ENCODE peak calls at places on chromosomes 6 and 20, in five cellular contexts. K is neural progenitor cell, Q is mucosa of descending colon, H is suprapubic skin, A is tibial nerve. G is an unnamed sample.

GRCh38 chr6:108653864-108654402 is 93.2 kb downstream of the FOXO3 start:
- DNase-seq in Q (no peak), A (peak; percentile 55), K (no peak), H (peak; percentile 76), G (no peak)

GRCh38 chr6:27505209-27506027 is 32.5 kb upstream of the ZNF184 start:
- DNase-seq in Q (peak; percentile 26), K (peak; percentile 70), A (peak; percentile 47), H (no peak), G (peak; percentile 86)

GRCh38 chr20:35465976-35466375 is 10.6 kb downstream of the CEP250 start:
- DNase-seq in A (no peak), Q (no peak), K (no peak), H (no peak), G (no peak)

GRCh38 chr6:37516076-37516919 is 16.6 kb upstream of the CCDC167 start:
- DNase-seq in K (peak; percentile 83), H (no peak), Q (peak; percentile 59), A (no peak), G (no peak)

GRCh38 chr6:142361765-142362540 is 60.1 kb downstream of the ADGRG6 start:
- DNase-seq in Q (no peak), K (no peak), H (no peak), A (no peak), G (no peak)

GRCh38 chr20:25199473-25200265 is 4.2 kb downstream of the ENTPD6 start:
- DNase-seq in K (no peak), Q (no peak), A (no peak), H (no peak), G (no peak)

GRCh38 chr20:23397961-23398360 is 23.3 kb downstream of the NAPB start:
- DNase-seq in Q (no peak), A (no peak), H (no peak), K (no peak), G (no peak)

GRCh38 chr20:8039048-8039447 is 19.5 kb upstream of the TMX4 start:
- DNase-seq in A (no peak), Q (no peak), H (no peak), K (no peak), G (no peak)

GRCh38 chr20:49230575-49231211 is 11.5 kb downstream of the DDX27 start:
- DNase-seq in K (no peak), H (no peak), A (no peak), Q (peak; percentile 16), G (no peak)

GRCh38 chr6:97059473-97059872 is 134.9 kb downstream of the KLHL32 start:
- DNase-seq in K (peak; percentile 30), A (no peak), Q (no peak), H (no peak), G (no peak)

GRCh38 chr6:33846226-33846625 is 42.4 kb upstream of the MLN start:
- DNase-seq in A (no peak), K (no peak), H (no peak), Q (no peak), G (no peak)

GRCh38 chr6:62763125-62763524 is 448.1 kb upstream of the FKBP1C start:
- DNase-seq in H (no peak), Q (no peak), K (no peak), A (no peak), G (no peak)

GRCh38 chr20:63457737-63458136 is 14.7 kb downstream of the KCNQ2 start:
- DNase-seq in Q (peak; percentile 12), A (no peak), H (no peak), K (no peak), G (no peak)

GRCh38 chr20:1184638-1185315 is at the start of gene TMEM74B:
- DNase-seq in A (no peak), Q (no peak), H (no peak), K (peak; percentile 50), G (no peak)

GRCh38 chr6:5234869-5235268 is 25.9 kb downstream of the LYRM4 start:
- DNase-seq in K (no peak), Q (peak; percentile 5), H (no peak), A (no peak), G (no peak)

GRCh38 chr20:51204794-51205193 is 181.9 kb upstream of the KCNG1 start:
- DNase-seq in H (no peak), K (no peak), Q (no peak), A (no peak), G (no peak)

GRCh38 chr6:13998356-13998755 is 73.6 kb downstream of the RNF182 start:
- DNase-seq in Q (no peak), K (no peak), H (no peak), A (no peak), G (no peak)

GRCh38 chr6:11852061-11852619 is 73.5 kb upstream of the ADTRP start:
- DNase-seq in A (no peak), H (no peak), Q (no peak), K (peak; percentile 52), G (no peak)

GRCh38 chr20:50460608-50461268 is 49.4 kb upstream of the PTPN1 start:
- DNase-seq in H (peak; percentile 94), A (peak; percentile 89), K (peak; percentile 85), Q (peak; percentile 96), G (peak; percentile 64)

GRCh38 chr20:57577679-57578475 is 17.0 kb downstream of the PCK1 start:
- DNase-seq in H (no peak), Q (no peak), A (no peak), K (no peak), G (no peak)

GRCh38 chr6:164167873-164168405 is 753.4 kb downstream of the QKI start:
- DNase-seq in H (no peak), K (no peak), Q (no peak), A (no peak), G (no peak)

GRCh38 chr6:99951016-99951805 is 42.8 kb downstream of the MCHR2 start:
- DNase-seq in K (no peak), H (no peak), Q (no peak), A (no peak), G (no peak)

GRCh38 chr20:12394786-12395185 is 477.1 kb downstream of the BTBD3 start:
- DNase-seq in K (peak; percentile 29), H (no peak), Q (no peak), A (no peak), G (no peak)

GRCh38 chr6:35568967-35569606 is 56.4 kb upstream of the TULP1 start:
- DNase-seq in Q (peak; percentile 46), A (peak; percentile 46), K (peak; percentile 63), H (peak; percentile 79), G (no peak)

GRCh38 chr6:131946992-131947955 is 3.9 kb downstream of the CCN2 start:
- DNase-seq in Q (no peak), K (no peak), A (no peak), H (no peak), G (no peak)

GRCh38 chr6:104256547-104257144 is 603.1 kb downstream of the HACE1 start:
- DNase-seq in H (no peak), A (no peak), K (no peak), Q (no peak), G (no peak)

GRCh38 chr6:134908906-134909516 is 40.9 kb downstream of the ALDH8A1 start:
- DNase-seq in H (peak; percentile 87), Q (peak; percentile 26), A (peak; percentile 33), K (no peak), G (peak; percentile 53)

GRCh38 chr6:50657513-50657912 is 55.8 kb upstream of the TFAP2D start:
- DNase-seq in H (no peak), Q (no peak), K (no peak), A (no peak), G (no peak)

GRCh38 chr6:39236742-39237141 is 7.5 kb upstream of the KCNK5 start:
- DNase-seq in Q (no peak), H (no peak), K (no peak), A (no peak), G (no peak)

GRCh38 chr6:111941686-111942330 is 68.6 kb upstream of the FYN start:
- DNase-seq in K (no peak), A (no peak), H (no peak), Q (no peak), G (no peak)

GRCh38 chr6:142336183-142336582 is 34.4 kb downstream of the ADGRG6 start:
- DNase-seq in A (no peak), K (no peak), Q (no peak), H (no peak), G (no peak)

GRCh38 chr20:17756529-17756928 is 56.8 kb downstream of the BANF2 start:
- DNase-seq in Q (no peak), K (no peak), A (no peak), H (no peak), G (no peak)

GRCh38 chr6:44960898-44961297 is 367.2 kb upstream of the RUNX2 start:
- DNase-seq in Q (no peak), H (no peak), K (no peak), A (no peak), G (no peak)

GRCh38 chr20:52971498-52972189 is 514 bp upstream of the TSHZ2 start:
- DNase-seq in Q (no peak), A (no peak), H (no peak), K (no peak), G (no peak)

GRCh38 chr20:52974155-52974554 is 2.0 kb downstream of the TSHZ2 start:
- DNase-seq in H (no peak), K (no peak), Q (no peak), A (no peak), G (no peak)

GRCh38 chr20:52972190-52972937 is at the start of gene TSHZ2:
- DNase-seq in Q (peak; percentile 16), K (peak; percentile 72), H (peak; percentile 77), A (no peak), G (no peak)

GRCh38 chr20:52975024-52975732 is 3.0 kb downstream of the TSHZ2 start:
- DNase-seq in K (no peak), A (no peak), Q (no peak), H (no peak), G (no peak)

GRCh38 chr20:52972965-52973819 is 1.0 kb downstream of the TSHZ2 start:
- DNase-seq in Q (no peak), K (peak; percentile 60), A (no peak), H (peak; percentile 66), G (no peak)
- H3K4me3 ChIP-seq in Q (no peak overlapping the region), K (peak overlapping the region; percentile 58), A (peak overlapping the region; percentile 41), H (peak overlapping the region; percentile 60), G (no peak overlapping the region)

GRCh38 chr20:46122516-46123481 is 4.7 kb downstream of the CD40 start:
- DNase-seq in A (no peak), K (no peak), Q (no peak), H (peak; percentile 36), G (no peak)
- TF ChIP-seq CTCF in A (no peak), K (no peak), Q (no peak), H (no peak), G (no peak)

GRCh38 chr6:106199331-106199730 is 113.2 kb downstream of the PRDM1 start:
- DNase-seq in Q (no peak), K (no peak), H (no peak), A (no peak), G (no peak)
- H3K4me3 ChIP-seq in Q (no peak overlapping the region), K (no peak overlapping the region), H (no peak overlapping the region), A (no peak overlapping the region), G (no peak overlapping the region)

DNA sequence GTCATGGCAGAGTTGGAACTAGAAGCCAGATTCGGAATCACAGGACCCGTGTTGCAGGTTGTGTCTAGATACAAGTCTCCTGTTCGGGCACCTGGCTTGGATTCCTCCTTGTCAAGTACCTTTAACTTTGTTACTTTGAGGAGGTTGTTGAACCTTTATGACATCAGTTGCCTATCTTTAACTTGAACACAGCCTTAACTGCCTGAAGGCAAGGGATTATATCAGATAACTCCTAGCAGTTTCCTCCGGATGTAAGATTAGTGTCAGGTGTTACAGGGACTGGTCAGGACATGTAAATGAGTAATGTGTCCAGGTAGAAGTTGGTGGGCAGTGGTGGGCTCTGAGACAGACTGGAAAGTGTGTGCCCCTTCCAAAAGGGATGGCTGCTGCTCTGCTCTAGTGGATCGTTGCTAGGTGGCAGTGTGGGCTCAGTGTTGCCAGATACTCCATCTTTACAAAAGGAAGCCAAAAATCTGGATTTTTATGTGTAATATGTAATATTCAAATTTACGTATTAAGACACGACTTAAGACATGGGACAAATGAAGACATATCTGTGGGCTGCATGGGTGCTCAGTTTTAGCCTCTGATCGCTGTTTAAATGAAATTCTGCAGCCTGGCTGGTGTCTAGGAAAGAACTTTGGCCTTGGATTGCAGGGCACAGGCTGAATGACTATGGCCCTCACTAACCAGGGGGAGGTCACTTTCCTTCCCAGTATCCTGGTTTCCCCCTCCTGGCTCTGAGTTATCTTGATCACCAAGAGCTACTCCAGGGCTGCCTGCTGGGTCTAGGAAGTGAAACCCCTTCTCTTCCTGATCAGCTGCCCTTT is 27.1 kb downstream of the CHMP4B start:
- DNase-seq in H (no peak), A (no peak), Q (no peak), K (peak; percentile 16), G (no peak)
- TF ChIP-seq CTCF in H (no peak), A (no peak), Q (no peak), K (peak; percentile 24), G (no peak)

G was measured in HFF-Myc.